ENCODE peak calls at places on chromosomes 6 and 20, in seven cellular contexts. One of them, this sample, is unnamed.

GRCh38 chr6:99344289-99344688 is 5.2 kb downstream of the FAXC start:
- DNase-seq in adrenal gland: no peak
- DNase-seq in AG09319: no peak
- DNase-seq in GM12865: no peak
- DNase-seq in GM10248: no peak
- DNase-seq in mammary epithelial cell: peak
- DNase-seq in activated B cell treated with CpG ODN at 0.5 μM for 24 hours: no peak
- DNase-seq in this sample: no peak

GRCh38 chr6:8215631-8216030 is 113.3 kb upstream of the EEF1E1 start:
- DNase-seq in GM10248: no peak
- DNase-seq in GM12865: no peak
- DNase-seq in activated B cell treated with CpG ODN at 0.5 μM for 24 hours: no peak
- DNase-seq in mammary epithelial cell: peak
- DNase-seq in AG09319: no peak
- DNase-seq in adrenal gland: no peak
- DNase-seq in this sample: no peak

GRCh38 chr6:100612101-100612500 is 147.4 kb upstream of the SIM1 start:
- DNase-seq in GM10248: no peak
- DNase-seq in adrenal gland: no peak
- DNase-seq in mammary epithelial cell: no peak
- DNase-seq in activated B cell treated with CpG ODN at 0.5 μM for 24 hours: no peak
- DNase-seq in AG09319: no peak
- DNase-seq in GM12865: no peak
- DNase-seq in this sample: no peak

GRCh38 chr6:108251252-108251651 is 9.6 kb downstream of the SNX3 start:
- DNase-seq in GM10248: no peak
- DNase-seq in AG09319: no peak
- DNase-seq in activated B cell treated with CpG ODN at 0.5 μM for 24 hours: no peak
- DNase-seq in adrenal gland: no peak
- DNase-seq in GM12865: no peak
- DNase-seq in mammary epithelial cell: no peak
- DNase-seq in this sample: no peak

GRCh38 chr20:44188752-44189151 is 1.8 kb upstream of the JPH2 start:
- DNase-seq in adrenal gland: no peak
- DNase-seq in AG09319: no peak
- DNase-seq in GM12865: no peak
- DNase-seq in mammary epithelial cell: no peak
- DNase-seq in activated B cell treated with CpG ODN at 0.5 μM for 24 hours: no peak
- DNase-seq in GM10248: no peak
- DNase-seq in this sample: peak

GRCh38 chr6:14796974-14797762 is 448.7 kb upstream of the JARID2 start:
- DNase-seq in activated B cell treated with CpG ODN at 0.5 μM for 24 hours: no peak
- DNase-seq in GM12865: no peak
- DNase-seq in AG09319: peak
- DNase-seq in adrenal gland: no peak
- DNase-seq in mammary epithelial cell: no peak
- DNase-seq in GM10248: no peak
- DNase-seq in this sample: no peak

GRCh38 chr6:148851683-148852556 is 105.1 kb downstream of the UST start:
- DNase-seq in AG09319: no peak
- DNase-seq in adrenal gland: no peak
- DNase-seq in GM10248: no peak
- DNase-seq in GM12865: no peak
- DNase-seq in mammary epithelial cell: no peak
- DNase-seq in activated B cell treated with CpG ODN at 0.5 μM for 24 hours: no peak
- DNase-seq in this sample: no peak

GRCh38 chr6:72579865-72580264 is 42.0 kb upstream of the KCNQ5 start:
- DNase-seq in adrenal gland: no peak
- DNase-seq in activated B cell treated with CpG ODN at 0.5 μM for 24 hours: no peak
- DNase-seq in GM12865: no peak
- DNase-seq in AG09319: no peak
- DNase-seq in GM10248: no peak
- DNase-seq in mammary epithelial cell: no peak
- DNase-seq in this sample: no peak

GRCh38 chr20:53142225-53142624 is 170.1 kb downstream of the TSHZ2 start:
- DNase-seq in mammary epithelial cell: no peak
- DNase-seq in adrenal gland: no peak
- DNase-seq in GM10248: no peak
- DNase-seq in AG09319: no peak
- DNase-seq in GM12865: peak
- DNase-seq in activated B cell treated with CpG ODN at 0.5 μM for 24 hours: no peak
- DNase-seq in this sample: no peak

GRCh38 chr6:34656378-34657036 is 40.1 kb downstream of the ILRUN start:
- DNase-seq in adrenal gland: no peak
- DNase-seq in GM10248: peak
- DNase-seq in GM12865: peak
- DNase-seq in AG09319: peak
- DNase-seq in activated B cell treated with CpG ODN at 0.5 μM for 24 hours: no peak
- DNase-seq in mammary epithelial cell: peak
- DNase-seq in this sample: no peak

GRCh38 chr20:37309290-37309689 is 19.8 kb downstream of the MANBAL start:
- DNase-seq in GM12865: no peak
- DNase-seq in AG09319: no peak
- DNase-seq in adrenal gland: no peak
- DNase-seq in activated B cell treated with CpG ODN at 0.5 μM for 24 hours: no peak
- DNase-seq in mammary epithelial cell: no peak
- DNase-seq in GM10248: no peak
- DNase-seq in this sample: peak

GRCh38 chr6:25010917-25011625 is 75.3 kb upstream of the RIPOR2 start:
- DNase-seq in GM10248: no peak
- DNase-seq in activated B cell treated with CpG ODN at 0.5 μM for 24 hours: no peak
- DNase-seq in adrenal gland: no peak
- DNase-seq in mammary epithelial cell: peak
- DNase-seq in AG09319: no peak
- DNase-seq in GM12865: no peak
- DNase-seq in this sample: no peak

GRCh38 chr6:109445382-109445781 is 4.9 kb downstream of the SMPD2 start:
- DNase-seq in activated B cell treated with CpG ODN at 0.5 μM for 24 hours: no peak
- DNase-seq in AG09319: no peak
- DNase-seq in GM12865: no peak
- DNase-seq in GM10248: no peak
- DNase-seq in mammary epithelial cell: no peak
- DNase-seq in adrenal gland: no peak
- DNase-seq in this sample: no peak

GRCh38 chr6:110255356-110255755 is 75.1 kb downstream of the CDC40 start:
- DNase-seq in activated B cell treated with CpG ODN at 0.5 μM for 24 hours: no peak
- DNase-seq in mammary epithelial cell: peak
- DNase-seq in GM12865: peak
- DNase-seq in adrenal gland: peak
- DNase-seq in AG09319: no peak
- DNase-seq in GM10248: peak
- DNase-seq in this sample: no peak

GRCh38 chr6:29490552-29490951 is 2.8 kb upstream of the MAS1L start:
- DNase-seq in GM12865: no peak
- DNase-seq in AG09319: no peak
- DNase-seq in mammary epithelial cell: no peak
- DNase-seq in adrenal gland: no peak
- DNase-seq in GM10248: no peak
- DNase-seq in activated B cell treated with CpG ODN at 0.5 μM for 24 hours: no peak
- DNase-seq in this sample: no peak

GRCh38 chr6:164200071-164200470 is 785.6 kb downstream of the QKI start:
- DNase-seq in GM12865: no peak
- DNase-seq in AG09319: no peak
- DNase-seq in adrenal gland: no peak
- DNase-seq in activated B cell treated with CpG ODN at 0.5 μM for 24 hours: no peak
- DNase-seq in mammary epithelial cell: no peak
- DNase-seq in GM10248: no peak
- DNase-seq in this sample: no peak

GRCh38 chr6:129402244-129402643 is 307.7 kb downstream of the ARHGAP18 start:
- DNase-seq in AG09319: no peak
- DNase-seq in activated B cell treated with CpG ODN at 0.5 μM for 24 hours: no peak
- DNase-seq in GM10248: no peak
- DNase-seq in mammary epithelial cell: no peak
- DNase-seq in adrenal gland: peak
- DNase-seq in GM12865: no peak
- DNase-seq in this sample: no peak

GRCh38 chr6:25971187-25971811 is 8.7 kb downstream of the TRIM38 start:
- DNase-seq in mammary epithelial cell: peak
- DNase-seq in adrenal gland: peak
- DNase-seq in GM12865: no peak
- DNase-seq in AG09319: peak
- DNase-seq in activated B cell treated with CpG ODN at 0.5 μM for 24 hours: no peak
- DNase-seq in GM10248: no peak
- DNase-seq in this sample: no peak

GRCh38 chr6:49342410-49342809 is 120.6 kb downstream of the MMUT start:
- DNase-seq in AG09319: no peak
- DNase-seq in GM10248: no peak
- DNase-seq in mammary epithelial cell: no peak
- DNase-seq in adrenal gland: no peak
- DNase-seq in GM12865: no peak
- DNase-seq in activated B cell treated with CpG ODN at 0.5 μM for 24 hours: no peak
- DNase-seq in this sample: no peak

GRCh38 chr20:62822788-62823651 is 6.2 kb downstream of the COL9A3 start:
- DNase-seq in adrenal gland: peak
- DNase-seq in GM12865: peak
- DNase-seq in mammary epithelial cell: no peak
- DNase-seq in AG09319: no peak
- DNase-seq in activated B cell treated with CpG ODN at 0.5 μM for 24 hours: no peak
- DNase-seq in GM10248: peak
- DNase-seq in this sample: no peak

GRCh38 chr6:30615219-30615957 is 1.7 kb downstream of the PPP1R10 start:
- DNase-seq in AG09319: peak
- DNase-seq in GM12865: peak
- DNase-seq in adrenal gland: peak
- DNase-seq in mammary epithelial cell: peak
- DNase-seq in activated B cell treated with CpG ODN at 0.5 μM for 24 hours: peak
- DNase-seq in GM10248: no peak
- DNase-seq in this sample: peak

GRCh38 chr6:131063764-131064272 is 773 bp upstream of the EPB41L2 start:
- DNase-seq in adrenal gland: peak
- DNase-seq in activated B cell treated with CpG ODN at 0.5 μM for 24 hours: no peak
- DNase-seq in GM10248: peak
- DNase-seq in GM12865: peak
- DNase-seq in mammary epithelial cell: no peak
- DNase-seq in AG09319: no peak
- DNase-seq in this sample: no peak

GRCh38 chr6:99611148-99611547 is 4.5 kb downstream of the PRDM13 start:
- DNase-seq in GM10248: peak
- DNase-seq in AG09319: no peak
- DNase-seq in mammary epithelial cell: no peak
- DNase-seq in adrenal gland: no peak
- DNase-seq in activated B cell treated with CpG ODN at 0.5 μM for 24 hours: no peak
- DNase-seq in GM12865: peak
- DNase-seq in this sample: no peak

GRCh38 chr20:9215539-9215938 is 146.7 kb downstream of the PLCB4 start:
- DNase-seq in mammary epithelial cell: no peak
- DNase-seq in adrenal gland: no peak
- DNase-seq in GM10248: no peak
- DNase-seq in AG09319: no peak
- DNase-seq in activated B cell treated with CpG ODN at 0.5 μM for 24 hours: no peak
- DNase-seq in GM12865: peak
- DNase-seq in this sample: no peak

GRCh38 chr20:11378252-11378651 is 539.4 kb upstream of the BTBD3 start:
- DNase-seq in mammary epithelial cell: no peak
- DNase-seq in activated B cell treated with CpG ODN at 0.5 μM for 24 hours: no peak
- DNase-seq in GM10248: no peak
- DNase-seq in GM12865: no peak
- DNase-seq in AG09319: no peak
- DNase-seq in adrenal gland: no peak
- DNase-seq in this sample: no peak

GRCh38 chr6:43493833-43494232 is 16.3 kb downstream of the LRRC73 start:
- DNase-seq in activated B cell treated with CpG ODN at 0.5 μM for 24 hours: no peak
- DNase-seq in mammary epithelial cell: peak
- DNase-seq in GM10248: no peak
- DNase-seq in GM12865: no peak
- DNase-seq in AG09319: no peak
- DNase-seq in adrenal gland: no peak
- DNase-seq in this sample: no peak

GRCh38 chr6:107547061-107547840 is 57.3 kb downstream of the SOBP start:
- DNase-seq in adrenal gland: no peak
- DNase-seq in AG09319: no peak
- DNase-seq in GM10248: no peak
- DNase-seq in GM12865: no peak
- DNase-seq in activated B cell treated with CpG ODN at 0.5 μM for 24 hours: no peak
- DNase-seq in mammary epithelial cell: no peak
- DNase-seq in this sample: no peak

GRCh38 chr6:90227165-90227564 is 69.5 kb downstream of the BACH2 start:
- DNase-seq in AG09319: no peak
- DNase-seq in GM12865: no peak
- DNase-seq in activated B cell treated with CpG ODN at 0.5 μM for 24 hours: no peak
- DNase-seq in mammary epithelial cell: no peak
- DNase-seq in GM10248: no peak
- DNase-seq in adrenal gland: no peak
- DNase-seq in this sample: peak

GRCh38 chr20:17287503-17287902 is 60.7 kb downstream of the PCSK2 start:
- DNase-seq in mammary epithelial cell: no peak
- DNase-seq in activated B cell treated with CpG ODN at 0.5 μM for 24 hours: no peak
- DNase-seq in GM12865: no peak
- DNase-seq in adrenal gland: no peak
- DNase-seq in GM10248: no peak
- DNase-seq in AG09319: no peak
- DNase-seq in this sample: no peak

GRCh38 chr6:112296122-112296521 is 41.8 kb upstream of the LAMA4 start:
- DNase-seq in AG09319: no peak
- DNase-seq in GM10248: no peak
- DNase-seq in activated B cell treated with CpG ODN at 0.5 μM for 24 hours: no peak
- DNase-seq in mammary epithelial cell: peak
- DNase-seq in adrenal gland: no peak
- DNase-seq in GM12865: peak
- DNase-seq in this sample: no peak

GRCh38 chr6:162184465-162184864 is 543.1 kb downstream of the PRKN start:
- DNase-seq in activated B cell treated with CpG ODN at 0.5 μM for 24 hours: no peak
- DNase-seq in adrenal gland: peak
- DNase-seq in GM10248: no peak
- DNase-seq in GM12865: no peak
- DNase-seq in AG09319: no peak
- DNase-seq in mammary epithelial cell: no peak
- DNase-seq in this sample: no peak
- TF ChIP-seq CTCF in activated B cell treated with CpG ODN at 0.5 μM for 24 hours: no peak
- TF ChIP-seq CTCF in adrenal gland: no peak
- TF ChIP-seq CTCF in GM10248: no peak
- TF ChIP-seq CTCF in GM12865: no peak
- TF ChIP-seq CTCF in AG09319: no peak
- TF ChIP-seq CTCF in mammary epithelial cell: no peak
- TF ChIP-seq CTCF in this sample: no peak

GRCh38 chr6:39377530-39377929 is 55.0 kb upstream of the KCNK16 start:
- DNase-seq in adrenal gland: peak
- DNase-seq in mammary epithelial cell: peak
- DNase-seq in GM12865: peak
- DNase-seq in activated B cell treated with CpG ODN at 0.5 μM for 24 hours: no peak
- DNase-seq in GM10248: peak
- DNase-seq in AG09319: peak
- DNase-seq in this sample: peak
- TF ChIP-seq CTCF in adrenal gland: peak
- TF ChIP-seq CTCF in mammary epithelial cell: peak
- TF ChIP-seq CTCF in GM12865: peak
- TF ChIP-seq CTCF in activated B cell treated with CpG ODN at 0.5 μM for 24 hours: no peak
- TF ChIP-seq CTCF in GM10248: peak
- TF ChIP-seq CTCF in AG09319: peak
- TF ChIP-seq CTCF in this sample: peak

GRCh38 chr6:2378891-2379652 is 133.7 kb upstream of the GMDS start:
- DNase-seq in GM12865: peak
- DNase-seq in mammary epithelial cell: peak
- DNase-seq in activated B cell treated with CpG ODN at 0.5 μM for 24 hours: no peak
- DNase-seq in adrenal gland: no peak
- DNase-seq in AG09319: no peak
- DNase-seq in GM10248: peak
- DNase-seq in this sample: no peak
- TF ChIP-seq CTCF in GM12865: no peak
- TF ChIP-seq CTCF in mammary epithelial cell: no peak
- TF ChIP-seq CTCF in activated B cell treated with CpG ODN at 0.5 μM for 24 hours: no peak
- TF ChIP-seq CTCF in adrenal gland: no peak
- TF ChIP-seq CTCF in AG09319: no peak
- TF ChIP-seq CTCF in GM10248: no peak
- TF ChIP-seq CTCF in this sample: no peak

GRCh38 chr6:84119277-84119676 is 85.7 kb downstream of the MRAP2 start:
- DNase-seq in activated B cell treated with CpG ODN at 0.5 μM for 24 hours: no peak
- DNase-seq in GM12865: no peak
- DNase-seq in mammary epithelial cell: no peak
- DNase-seq in adrenal gland: no peak
- DNase-seq in AG09319: no peak
- DNase-seq in GM10248: no peak
- DNase-seq in this sample: no peak
- TF ChIP-seq CTCF in activated B cell treated with CpG ODN at 0.5 μM for 24 hours: no peak
- TF ChIP-seq CTCF in GM12865: no peak
- TF ChIP-seq CTCF in mammary epithelial cell: no peak
- TF ChIP-seq CTCF in adrenal gland: no peak
- TF ChIP-seq CTCF in AG09319: no peak
- TF ChIP-seq CTCF in GM10248: no peak
- TF ChIP-seq CTCF in this sample: no peak